ENCODE peak calls at places on chromosomes 7 and 10, in ten cellular contexts. Y is cardiac muscle cell, K is SK-N-SH, M is tibial artery, A is GM06990, X is fibroblast of mammary gland, D is stomach, U is cardiac fibroblast, R is endothelial cell of umbilical vein, H is uterus. V is an unnamed sample.
A peak's percentile ranks its signal among the peaks of the same experiment; 100 is the strongest.

GRCh38 chr10:77417806-77418205 is 219.8 kb downstream of the KCNMA1 start:
- DNase-seq in Y (no peak), K (no peak), M (peak; percentile 90), A (no peak), X (no peak), D (no peak), U (no peak), R (no peak), H (peak; percentile 70), V (no peak)

GRCh38 chr10:27258838-27259532 is 18.4 kb upstream of the ACBD5 start:
- DNase-seq in Y (peak; percentile 58), K (peak; percentile 71), M (no peak), A (no peak), X (no peak), D (peak; percentile 31), U (no peak), R (no peak), H (no peak), V (peak; percentile 42)

GRCh38 chr7:132251327-132251659 is 325.0 kb downstream of the PLXNA4 start:
- DNase-seq in Y (no peak), K (no peak), M (peak; percentile 73), A (no peak), X (no peak), D (peak; percentile 96), U (no peak), R (no peak), H (peak; percentile 23), V (no peak)

GRCh38 chr7:8638076-8638475 is 204.7 kb downstream of the NXPH1 start:
- DNase-seq in Y (no peak), K (no peak), M (no peak), A (no peak), X (no peak), D (no peak), U (no peak), R (no peak), H (no peak), V (no peak)

GRCh38 chr7:46145412-46145811 is 224.3 kb upstream of the IGFBP3 start:
- DNase-seq in Y (peak; percentile 67), K (no peak), M (no peak), A (no peak), X (peak; percentile 91), D (no peak), U (peak; percentile 99), R (no peak), H (peak; percentile 37), V (peak; percentile 96)

GRCh38 chr10:103584216-103585010 is 90.9 kb downstream of the NEURL1 start:
- DNase-seq in Y (no peak), K (no peak), M (no peak), A (peak; percentile 43), X (peak; percentile 25), D (no peak), U (no peak), R (no peak), H (no peak), V (peak; percentile 80)

GRCh38 chr7:7672545-7673239 is 32.1 kb downstream of the UMAD1 start:
- DNase-seq in Y (no peak), K (no peak), M (no peak), A (no peak), X (no peak), D (no peak), U (no peak), R (no peak), H (no peak), V (no peak)

GRCh38 chr7:135098391-135098790 is 49.5 kb upstream of the TMEM140 start:
- DNase-seq in Y (no peak), K (no peak), M (no peak), A (no peak), X (no peak), D (no peak), U (peak; percentile 8), R (peak; percentile 95), H (no peak), V (no peak)

GRCh38 chr7:116801092-116801710 is 61.2 kb upstream of the CAPZA2 start:
- DNase-seq in Y (no peak), K (no peak), M (no peak), A (no peak), X (peak; percentile 76), D (no peak), U (peak; percentile 87), R (peak; percentile 27), H (no peak), V (peak; percentile 81)

GRCh38 chr7:81331061-81332018 is 412.5 kb upstream of the SEMA3C start:
- DNase-seq in Y (no peak), K (peak; percentile 43), M (no peak), A (no peak), X (no peak), D (no peak), U (peak; percentile 32), R (peak; percentile 57), H (no peak), V (peak; percentile 37)

GRCh38 chr7:148535227-148535626 is 55.3 kb upstream of the C7orf33 start:
- DNase-seq in Y (peak; percentile 29), K (peak; percentile 55), M (no peak), A (peak; percentile 17), X (peak; percentile 7), D (no peak), U (no peak), R (no peak), H (peak; percentile 59), V (no peak)

GRCh38 chr10:89279449-89279869 is 22.4 kb upstream of the IFIT2 start:
- DNase-seq in Y (no peak), K (no peak), M (no peak), A (no peak), X (peak; percentile 72), D (peak; percentile 47), U (peak; percentile 67), R (peak; percentile 93), H (no peak), V (peak; percentile 72)

GRCh38 chr10:16519908-16520861 is 1.5 kb downstream of the C1QL3 start:
- DNase-seq in Y (peak; percentile 27), K (peak; percentile 54), M (no peak), A (peak; percentile 34), X (no peak), D (no peak), U (no peak), R (no peak), H (no peak), V (peak; percentile 16)

GRCh38 chr10:16520900-16521299 is 779 bp downstream of the C1QL3 start:
- DNase-seq in Y (peak; percentile 33), K (peak; percentile 81), M (no peak), A (peak; percentile 63), X (peak; percentile 31), D (peak; percentile 32), U (peak; percentile 44), R (no peak), H (no peak), V (peak; percentile 68)

GRCh38 chr10:16521311-16522016 is at the start of gene C1QL3:
- DNase-seq in Y (peak; percentile 52), K (peak; percentile 66), M (no peak), A (peak; percentile 35), X (peak; percentile 24), D (peak; percentile 36), U (peak; percentile 37), R (no peak), H (no peak), V (no peak)

GRCh38 chr10:16518822-16519221 is 2.9 kb downstream of the C1QL3 start:
- DNase-seq in Y (no peak), K (peak; percentile 35), M (no peak), A (no peak), X (peak; percentile 12), D (no peak), U (peak; percentile 33), R (no peak), H (no peak), V (no peak)

GRCh38 chr10:16519250-16519907 is 2.3 kb downstream of the C1QL3 start:
- DNase-seq in Y (no peak), K (no peak), M (no peak), A (peak; percentile 25), X (no peak), D (no peak), U (no peak), R (no peak), H (no peak), V (peak; percentile 22)
- H3K4me3 ChIP-seq in Y (no peak overlapping the region), K (no peak overlapping the region), M (no peak overlapping the region), A (no peak overlapping the region), X (no peak overlapping the region), D (peak overlapping the region; percentile 62), U (no peak overlapping the region), R (no peak overlapping the region), H (no peak overlapping the region), V (no peak overlapping the region)

DNA sequence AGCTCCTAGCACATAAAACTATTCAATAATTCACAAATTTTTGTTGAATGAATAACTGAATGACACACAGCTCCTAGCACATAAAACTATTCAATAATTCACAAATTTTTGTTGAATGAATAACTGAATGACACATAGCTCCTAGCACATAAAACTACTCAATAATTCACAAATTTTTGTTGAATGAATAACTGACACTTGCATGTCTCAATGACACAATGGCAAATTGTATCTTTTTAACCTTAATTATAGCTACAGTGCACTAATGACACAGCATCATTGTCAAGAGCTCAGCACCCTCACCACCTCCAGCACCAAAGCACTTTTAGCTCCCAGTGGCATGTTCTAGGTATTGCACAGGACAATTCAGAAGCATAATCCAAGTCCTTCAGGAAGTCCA is 131.6 kb downstream of the PDE1C start:
- DNase-seq in Y (no peak), K (no peak), M (no peak), A (no peak), X (peak; percentile 38), D (no peak), U (peak; percentile 56), R (peak; percentile 6), H (no peak), V (no peak)
- TF ChIP-seq CTCF in Y (no peak), K (peak; percentile 53), M (no peak), A (peak; percentile 14), X (peak; percentile 26), D (peak; percentile 6), U (peak; percentile 37), R (no peak), H (no peak), V (peak; percentile 15)

DNA sequence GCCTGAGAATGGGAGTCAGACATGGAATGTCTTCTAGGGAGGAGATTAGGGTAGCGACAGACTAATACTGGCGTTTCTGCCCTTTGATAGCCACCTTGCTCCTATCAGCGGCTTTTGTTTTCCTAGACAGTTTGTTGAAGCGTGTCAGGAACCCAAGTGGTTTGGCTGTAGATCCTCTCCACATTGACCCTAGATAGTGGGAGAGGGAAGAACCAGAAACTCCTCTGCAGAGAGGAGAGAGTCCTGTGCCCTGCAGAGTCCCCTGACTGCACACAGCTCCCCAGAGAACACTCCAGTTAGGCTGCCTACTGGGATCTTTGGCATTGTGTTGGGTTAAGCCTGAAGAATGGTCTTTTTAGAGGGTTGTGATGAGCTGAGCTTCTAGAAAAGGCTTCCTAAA is 2.4 kb downstream of the MEPCE start:
- DNase-seq in Y (no peak), K (no peak), M (no peak), A (no peak), X (no peak), D (no peak), U (no peak), R (no peak), H (no peak), V (no peak)
- H3K4me3 ChIP-seq in Y (no peak overlapping the region), K (peak overlapping the region; percentile 6), M (no peak overlapping the region), A (no peak overlapping the region), X (peak overlapping the region; percentile 4), D (peak overlapping the region; percentile 90), U (no peak overlapping the region), R (no peak overlapping the region), H (no peak overlapping the region), V (no peak overlapping the region)

DNA sequence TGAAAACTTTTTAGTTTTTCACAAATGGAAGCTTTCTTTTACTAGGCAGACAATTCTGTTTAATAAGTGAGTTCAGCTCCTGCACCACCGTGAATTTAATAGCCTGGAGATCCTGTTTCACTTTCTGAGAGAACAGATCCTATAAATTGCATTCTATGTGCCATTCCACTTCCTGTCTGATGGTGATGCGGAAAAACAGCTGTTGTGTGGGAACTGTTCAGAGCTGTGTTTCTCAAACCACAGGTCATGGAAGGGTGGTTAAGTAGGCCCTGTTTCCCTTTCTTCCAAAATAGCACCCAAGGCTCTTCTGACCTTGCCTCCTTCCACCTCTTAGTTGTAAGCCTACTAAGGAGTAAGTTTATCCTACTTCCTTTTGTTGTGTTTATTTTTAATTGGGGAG is 97.2 kb upstream of the DKK1 start:
- DNase-seq in Y (no peak), K (peak; percentile 8), M (no peak), A (peak; percentile 42), X (peak; percentile 71), D (no peak), U (peak; percentile 91), R (peak; percentile 82), H (no peak), V (peak; percentile 42)
- TF ChIP-seq CTCF in Y (no peak), K (no peak), M (no peak), A (no peak), X (no peak), D (no peak), U (no peak), R (no peak), H (no peak), V (no peak)

V was measured in foreskin fibroblast.